ENCODE peak calls at places on chromosomes 11 and 22, in five cellular contexts. One of them, this sample, is unnamed.
A peak's percentile ranks its signal among the peaks of the same experiment; 100 is the strongest.

GRCh38 chr22:25366876-25367466 is 147.5 kb downstream of the CRYBB2 start:
- DNase-seq in K562: no peak
- DNase-seq in GM12878: no peak
- DNase-seq in H1: no peak
- DNase-seq in HepG2: no peak
- DNase-seq in this sample: no peak

GRCh38 chr11:96863520-96863919 is 473.7 kb downstream of the JRKL start:
- DNase-seq in K562: no peak
- DNase-seq in H1: no peak
- DNase-seq in HepG2: no peak
- DNase-seq in GM12878: no peak
- DNase-seq in this sample: no peak

GRCh38 chr22:45007247-45007945 is 2.4 kb downstream of the PHF21B start:
- DNase-seq in HepG2: no peak
- DNase-seq in K562: peak; percentile 67
- DNase-seq in H1: peak; percentile 88
- DNase-seq in GM12878: no peak
- DNase-seq in this sample: no peak

GRCh38 chr22:38230108-38230825 is 28.5 kb downstream of the MAFF start:
- DNase-seq in HepG2: peak; percentile 20
- DNase-seq in GM12878: no peak
- DNase-seq in H1: no peak
- DNase-seq in K562: peak; percentile 24
- DNase-seq in this sample: no peak

GRCh38 chr22:42437488-42438292 is 5.5 kb upstream of the NFAM1 start:
- DNase-seq in GM12878: peak; percentile 84
- DNase-seq in H1: peak; percentile 92
- DNase-seq in K562: peak; percentile 79
- DNase-seq in HepG2: peak; percentile 41
- DNase-seq in this sample: peak; percentile 51

GRCh38 chr22:31973739-31974138 is 29.4 kb downstream of the YWHAH start:
- DNase-seq in HepG2: no peak
- DNase-seq in K562: no peak
- DNase-seq in GM12878: no peak
- DNase-seq in H1: no peak
- DNase-seq in this sample: no peak

GRCh38 chr11:45788887-45789286 is 16.1 kb upstream of the SLC35C1 start:
- DNase-seq in GM12878: no peak
- DNase-seq in H1: no peak
- DNase-seq in HepG2: no peak
- DNase-seq in K562: no peak
- DNase-seq in this sample: no peak

GRCh38 chr22:28268176-28268575 is 349.1 kb upstream of the PITPNB start:
- DNase-seq in HepG2: no peak
- DNase-seq in GM12878: no peak
- DNase-seq in H1: no peak
- DNase-seq in K562: no peak
- DNase-seq in this sample: no peak

GRCh38 chr11:70128435-70128906 is 50.4 kb downstream of the ANO1 start:
- DNase-seq in HepG2: peak; percentile 14
- DNase-seq in K562: no peak
- DNase-seq in H1: no peak
- DNase-seq in GM12878: no peak
- DNase-seq in this sample: peak; percentile 41

GRCh38 chr22:38308791-38309498 is 8.3 kb downstream of the CSNK1E start:
- DNase-seq in HepG2: no peak
- DNase-seq in H1: no peak
- DNase-seq in K562: no peak
- DNase-seq in GM12878: no peak
- DNase-seq in this sample: no peak

GRCh38 chr11:1890856-1891830 is 552 bp downstream of the PRR33 start:
- DNase-seq in K562: no peak
- DNase-seq in H1: no peak
- DNase-seq in HepG2: no peak
- DNase-seq in GM12878: no peak
- DNase-seq in this sample: no peak
- TF ChIP-seq SP1 in K562: no peak
- TF ChIP-seq SP1 in H1: no peak
- TF ChIP-seq SP1 in HepG2: no peak
- TF ChIP-seq SP1 in GM12878: no peak
- TF ChIP-seq SP1 in this sample: no peak

GRCh38 chr11:64880240-64881001 is 2.0 kb upstream of the EHD1 start:
- DNase-seq in GM12878: no peak
- DNase-seq in K562: no peak
- DNase-seq in H1: no peak
- DNase-seq in HepG2: no peak
- DNase-seq in this sample: no peak
- H3K4me1 ChIP-seq in GM12878: peaks cover 22% of the 10 kb centered on the region
- H3K4me1 ChIP-seq in K562: peaks cover 65% of the 10 kb centered on the region
- H3K4me1 ChIP-seq in H1: no peaks in the 10 kb centered on the region
- H3K4me1 ChIP-seq in HepG2: peaks cover 62% of the 10 kb centered on the region
- H3K4me1 ChIP-seq in this sample: peaks cover 32% of the 10 kb centered on the region

GRCh38 chr11:134453441-134453840 is 41.4 kb upstream of the B3GAT1 start:
- DNase-seq in HepG2: no peak
- DNase-seq in H1: no peak
- DNase-seq in K562: no peak
- DNase-seq in GM12878: no peak
- DNase-seq in this sample: no peak
- TF ChIP-seq SP1 in HepG2: no peak
- TF ChIP-seq SP1 in H1: no peak
- TF ChIP-seq SP1 in K562: no peak
- TF ChIP-seq SP1 in GM12878: no peak
- TF ChIP-seq SP1 in this sample: no peak

GRCh38 chr11:2987881-2988280 is 4.2 kb downstream of the NAP1L4 start:
- DNase-seq in HepG2: no peak
- DNase-seq in GM12878: no peak
- DNase-seq in H1: no peak
- DNase-seq in K562: no peak
- DNase-seq in this sample: no peak
- H3K4me1 ChIP-seq in HepG2: peaks cover 65% of the 10 kb centered on the region
- H3K4me1 ChIP-seq in GM12878: peaks cover 6% of the 10 kb centered on the region
- H3K4me1 ChIP-seq in H1: peaks cover 6% of the 10 kb centered on the region
- H3K4me1 ChIP-seq in K562: peaks cover 6% of the 10 kb centered on the region
- H3K4me1 ChIP-seq in this sample: peaks cover 23% of the 10 kb centered on the region

DNA sequence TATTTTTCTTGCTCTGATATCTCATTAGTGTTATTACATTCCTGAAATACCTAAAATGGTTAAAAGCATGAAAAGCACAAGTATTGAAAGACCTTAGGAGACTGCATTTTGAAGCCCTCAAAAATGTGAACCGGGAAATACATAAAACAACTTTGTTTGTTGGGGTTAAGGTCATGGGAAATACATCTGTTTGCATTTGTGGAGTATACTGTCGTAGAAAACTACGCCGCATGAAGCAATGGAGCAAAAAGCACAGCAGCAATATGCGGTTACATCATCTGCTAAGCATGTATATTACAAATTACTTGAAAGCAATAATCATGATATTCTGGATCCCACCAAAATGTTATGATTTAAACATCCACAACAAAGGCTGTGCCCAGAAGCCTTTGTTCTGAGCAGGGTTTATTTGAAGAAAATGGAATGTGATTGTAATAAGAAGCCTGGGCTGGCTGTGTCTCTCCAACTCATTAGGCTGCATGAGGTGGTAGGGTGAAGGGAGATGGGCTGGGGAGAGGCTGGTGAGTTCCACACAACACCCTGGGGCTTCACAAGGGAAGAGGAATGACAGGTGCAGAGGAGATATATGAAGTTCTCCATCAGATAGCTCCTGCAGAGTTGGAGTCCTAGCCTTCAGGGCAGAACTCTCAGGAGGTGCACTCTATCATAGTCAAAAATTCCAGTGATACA is 64.7 kb upstream of the LIN7C start:
- DNase-seq in K562: no peak
- DNase-seq in GM12878: no peak
- DNase-seq in HepG2: no peak
- DNase-seq in H1: no peak
- DNase-seq in this sample: no peak
- TF ChIP-seq SP1 in K562: no peak
- TF ChIP-seq SP1 in GM12878: no peak
- TF ChIP-seq SP1 in HepG2: no peak
- TF ChIP-seq SP1 in H1: no peak
- TF ChIP-seq SP1 in this sample: no peak

DNA sequence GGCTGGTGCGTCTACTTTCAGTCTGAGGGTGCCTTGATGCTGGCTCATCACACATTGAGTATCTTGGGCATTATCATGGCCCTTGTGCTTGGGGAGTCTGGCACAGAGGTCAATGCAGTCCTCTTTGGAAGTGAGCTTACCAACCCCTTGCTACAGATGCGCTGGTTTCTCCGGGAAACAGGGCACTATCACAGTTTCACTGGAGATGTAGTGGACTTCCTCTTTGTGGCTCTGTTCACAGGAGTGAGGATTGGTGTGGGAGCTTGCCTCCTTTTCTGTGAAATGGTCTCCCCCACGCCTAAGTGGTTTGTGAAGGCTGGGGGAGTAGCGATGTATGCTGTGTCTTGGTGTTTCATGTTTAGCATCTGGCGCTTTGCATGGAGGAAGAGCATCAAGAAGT is 4.9 kb downstream of the TLCD5 start:
- DNase-seq in GM12878: no peak
- DNase-seq in HepG2: no peak
- DNase-seq in H1: no peak
- DNase-seq in K562: no peak
- DNase-seq in this sample: no peak
- H3K4me1 ChIP-seq in GM12878: peaks cover 6% of the 10 kb centered on the region
- H3K4me1 ChIP-seq in HepG2: peaks cover 18% of the 10 kb centered on the region
- H3K4me1 ChIP-seq in H1: no peaks in the 10 kb centered on the region
- H3K4me1 ChIP-seq in K562: peaks cover 6% of the 10 kb centered on the region
- H3K4me1 ChIP-seq in this sample: peaks cover 38% of the 10 kb centered on the region

DNA sequence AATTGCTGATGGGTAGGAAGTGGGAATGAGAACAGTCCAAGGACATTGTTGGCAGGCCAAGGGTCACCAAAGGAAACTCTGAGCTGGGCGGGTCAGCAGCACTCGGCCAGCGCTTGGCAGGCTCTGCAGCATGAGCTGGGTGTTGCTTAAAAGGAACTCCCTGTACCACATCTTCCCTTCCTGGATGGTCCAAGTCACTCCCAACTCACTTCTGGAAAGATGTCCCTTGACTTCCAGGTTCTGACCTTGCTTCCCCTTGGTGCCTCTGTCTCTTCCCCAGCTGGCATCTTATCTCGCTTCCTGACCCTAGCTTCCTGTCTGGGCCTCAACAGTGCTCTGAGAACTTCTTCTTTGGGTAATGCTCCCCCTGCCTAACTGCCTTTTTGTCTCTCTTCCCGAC is 24.8 kb upstream of the SWAP70 start:
- DNase-seq in H1: no peak
- DNase-seq in K562: no peak
- DNase-seq in HepG2: no peak
- DNase-seq in GM12878: no peak
- DNase-seq in this sample: no peak
- TF ChIP-seq SP1 in H1: no peak
- TF ChIP-seq SP1 in K562: no peak
- TF ChIP-seq SP1 in HepG2: no peak
- TF ChIP-seq SP1 in GM12878: no peak
- TF ChIP-seq SP1 in this sample: no peak

DNA sequence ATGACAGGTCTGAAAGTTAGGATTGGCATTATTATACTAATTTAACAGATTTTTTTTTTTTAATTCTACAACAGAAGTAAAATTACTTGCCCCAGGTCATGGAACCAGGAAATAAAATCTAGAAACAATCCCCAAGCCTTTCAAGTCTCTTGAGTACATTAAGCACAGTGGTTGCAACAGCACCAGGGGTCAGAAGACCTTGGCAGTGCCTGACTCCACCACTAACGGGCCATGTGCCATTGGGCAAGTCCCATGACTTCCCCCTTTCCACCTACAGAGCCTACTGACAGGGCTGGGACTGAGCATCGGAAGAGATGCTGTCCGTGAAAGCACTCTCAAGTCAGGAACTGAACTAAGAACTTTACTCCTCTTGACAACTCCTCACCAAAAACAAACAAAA is 98.6 kb upstream of the AKIP1 start:
- DNase-seq in H1: no peak
- DNase-seq in K562: no peak
- DNase-seq in GM12878: no peak
- DNase-seq in HepG2: peak; percentile 35
- DNase-seq in this sample: no peak
- H3K4me1 ChIP-seq in H1: peaks cover 28% of the 10 kb centered on the region
- H3K4me1 ChIP-seq in K562: peaks cover 5% of the 10 kb centered on the region
- H3K4me1 ChIP-seq in GM12878: peaks cover 4% of the 10 kb centered on the region
- H3K4me1 ChIP-seq in HepG2: peaks cover 52% of the 10 kb centered on the region
- H3K4me1 ChIP-seq in this sample: peaks cover 17% of the 10 kb centered on the region

GRCh38 chr11:72114570-72114969 is 2.1 kb upstream of the ANAPC15 start:
- DNase-seq in K562: no peak
- DNase-seq in GM12878: no peak
- DNase-seq in HepG2: no peak
- DNase-seq in H1: no peak
- DNase-seq in this sample: no peak
- TF ChIP-seq SP1 in K562: no peak
- TF ChIP-seq SP1 in GM12878: no peak
- TF ChIP-seq SP1 in HepG2: no peak
- TF ChIP-seq SP1 in H1: no peak
- TF ChIP-seq SP1 in this sample: no peak